ENCODE peak calls at places on chromosomes 11 and 22, in nine cellular contexts. One of them, this sample, is unnamed.
A peak's percentile ranks its signal among the peaks of the same experiment; 100 is the strongest.

GRCh38 chr22:50191041-50191740 is 5.5 kb downstream of the TRABD start:
- DNase-seq in sciatic nerve: no peak
- DNase-seq in A549: no peak
- DNase-seq in AG04450: no peak
- DNase-seq in RPMI7951: no peak
- DNase-seq in bronchial epithelial cell: no peak
- DNase-seq in ureter: no peak
- DNase-seq in Ammon's horn: no peak
- DNase-seq in iris pigment epithelial cell: no peak
- DNase-seq in this sample: no peak

GRCh38 chr11:105000797-105001196 is 22.2 kb downstream of the CASP5 start:
- DNase-seq in ureter: no peak
- DNase-seq in sciatic nerve: no peak
- DNase-seq in RPMI7951: no peak
- DNase-seq in Ammon's horn: peak; percentile 6
- DNase-seq in AG04450: no peak
- DNase-seq in A549: peak; percentile 1
- DNase-seq in bronchial epithelial cell: no peak
- DNase-seq in iris pigment epithelial cell: no peak
- DNase-seq in this sample: no peak

GRCh38 chr11:35237860-35238715 is 99.1 kb downstream of the CD44 start:
- DNase-seq in AG04450: no peak
- DNase-seq in ureter: no peak
- DNase-seq in bronchial epithelial cell: peak; percentile 41
- DNase-seq in iris pigment epithelial cell: peak; percentile 65
- DNase-seq in sciatic nerve: peak; percentile 63
- DNase-seq in A549: peak; percentile 72
- DNase-seq in RPMI7951: peak; percentile 74
- DNase-seq in Ammon's horn: peak; percentile 69
- DNase-seq in this sample: peak; percentile 41

GRCh38 chr11:63694518-63694917 is 13.2 kb downstream of the RTN3 start:
- DNase-seq in AG04450: no peak
- DNase-seq in sciatic nerve: no peak
- DNase-seq in Ammon's horn: no peak
- DNase-seq in iris pigment epithelial cell: no peak
- DNase-seq in bronchial epithelial cell: no peak
- DNase-seq in A549: no peak
- DNase-seq in RPMI7951: no peak
- DNase-seq in ureter: no peak
- DNase-seq in this sample: no peak

GRCh38 chr22:35795476-35795875 is 77.8 kb downstream of the APOL5 start:
- DNase-seq in Ammon's horn: no peak
- DNase-seq in iris pigment epithelial cell: no peak
- DNase-seq in RPMI7951: no peak
- DNase-seq in ureter: no peak
- DNase-seq in AG04450: no peak
- DNase-seq in A549: no peak
- DNase-seq in bronchial epithelial cell: no peak
- DNase-seq in sciatic nerve: no peak
- DNase-seq in this sample: no peak

GRCh38 chr11:71962428-71963038 is 33.7 kb downstream of the RNF121 start:
- DNase-seq in bronchial epithelial cell: peak; percentile 22
- DNase-seq in RPMI7951: no peak
- DNase-seq in A549: peak; percentile 38
- DNase-seq in sciatic nerve: no peak
- DNase-seq in iris pigment epithelial cell: peak; percentile 82
- DNase-seq in ureter: no peak
- DNase-seq in Ammon's horn: no peak
- DNase-seq in AG04450: peak; percentile 13
- DNase-seq in this sample: no peak

GRCh38 chr22:21977814-21978213 is 4.8 kb downstream of the TOP3B start:
- DNase-seq in sciatic nerve: no peak
- DNase-seq in ureter: no peak
- DNase-seq in iris pigment epithelial cell: no peak
- DNase-seq in RPMI7951: no peak
- DNase-seq in Ammon's horn: no peak
- DNase-seq in bronchial epithelial cell: no peak
- DNase-seq in AG04450: no peak
- DNase-seq in A549: no peak
- DNase-seq in this sample: no peak

GRCh38 chr11:73152086-73152853 is 10.2 kb upstream of the FCHSD2 start:
- DNase-seq in A549: no peak
- DNase-seq in bronchial epithelial cell: no peak
- DNase-seq in AG04450: no peak
- DNase-seq in sciatic nerve: no peak
- DNase-seq in iris pigment epithelial cell: no peak
- DNase-seq in Ammon's horn: no peak
- DNase-seq in RPMI7951: no peak
- DNase-seq in ureter: no peak
- DNase-seq in this sample: no peak

GRCh38 chr11:134332189-134332631 is 422 bp downstream of the GLB1L2 start:
- DNase-seq in A549: no peak
- DNase-seq in Ammon's horn: no peak
- DNase-seq in ureter: no peak
- DNase-seq in AG04450: no peak
- DNase-seq in bronchial epithelial cell: no peak
- DNase-seq in sciatic nerve: no peak
- DNase-seq in iris pigment epithelial cell: no peak
- DNase-seq in RPMI7951: no peak
- DNase-seq in this sample: no peak

GRCh38 chr22:45966320-45966891 is 10.6 kb downstream of the WNT7B start:
- DNase-seq in AG04450: no peak
- DNase-seq in sciatic nerve: no peak
- DNase-seq in A549: no peak
- DNase-seq in bronchial epithelial cell: no peak
- DNase-seq in Ammon's horn: peak; percentile 22
- DNase-seq in iris pigment epithelial cell: no peak
- DNase-seq in RPMI7951: no peak
- DNase-seq in ureter: no peak
- DNase-seq in this sample: no peak

GRCh38 chr11:19393119-19393518 is 152.4 kb upstream of the E2F8 start:
- DNase-seq in bronchial epithelial cell: no peak
- DNase-seq in ureter: no peak
- DNase-seq in iris pigment epithelial cell: no peak
- DNase-seq in Ammon's horn: no peak
- DNase-seq in AG04450: no peak
- DNase-seq in RPMI7951: no peak
- DNase-seq in sciatic nerve: no peak
- DNase-seq in A549: no peak
- DNase-seq in this sample: no peak

GRCh38 chr11:77479746-77480352 is 6.0 kb upstream of the PAK1 start:
- DNase-seq in iris pigment epithelial cell: no peak
- DNase-seq in RPMI7951: no peak
- DNase-seq in A549: no peak
- DNase-seq in ureter: no peak
- DNase-seq in Ammon's horn: no peak
- DNase-seq in sciatic nerve: no peak
- DNase-seq in bronchial epithelial cell: no peak
- DNase-seq in AG04450: no peak
- DNase-seq in this sample: no peak

GRCh38 chr11:57514538-57515331 is 767 bp downstream of the SLC43A1 start:
- DNase-seq in sciatic nerve: peak; percentile 82
- DNase-seq in Ammon's horn: no peak
- DNase-seq in A549: no peak
- DNase-seq in RPMI7951: peak; percentile 40
- DNase-seq in ureter: peak; percentile 73
- DNase-seq in bronchial epithelial cell: no peak
- DNase-seq in AG04450: no peak
- DNase-seq in iris pigment epithelial cell: peak; percentile 36
- DNase-seq in this sample: no peak